ENCODE peak calls at places on chromosomes 2 and 18, in ten cellular contexts. D is neuronal stem cell; P is stimulated activated CD8-positive, alpha-beta memory T cell treated with anti-CD3 and anti-CD28 coated beads, Interleukin-12 subunit alpha, Interleukin-12 subunit beta, amount 100 ng/mL, for 4 hours; V is GM10248; R is NCI-H187 treated with DMSO at 0.1 percent for 48 hours; Z is M059J; T is left colon; B is heart left ventricle; K is activated CD4-positive, alpha-beta T cell treated with anti-CD3 and anti-CD28 coated beads for 4 hours; X is tibial artery. H is an unnamed sample.

GRCh38 chr2:68730828-68731227 is 3.8 kb upstream of the ARHGAP25 start:
- DNase-seq in D (no peak), P (no peak), V (no peak), R (no peak), Z (peak), T (no peak), B (no peak), K (no peak), X (no peak), H (no peak)

GRCh38 chr2:71720283-71720560 is 266.9 kb downstream of the DYSF start:
- DNase-seq in D (no peak), P (no peak), V (no peak), R (no peak), Z (peak), T (no peak), B (no peak), K (no peak), X (no peak), H (no peak)

GRCh38 chr18:62867521-62867920 is 152.2 kb downstream of the PHLPP1 start:
- DNase-seq in D (no peak), P (no peak), V (no peak), R (no peak), Z (no peak), T (no peak), B (no peak), K (no peak), X (no peak), H (no peak)

GRCh38 chr18:74291771-74292540 is at the start of gene CYB5A:
- DNase-seq in D (peak), P (peak), V (peak), R (peak), Z (peak), T (peak), B (peak), K (peak), X (peak), H (peak)

GRCh38 chr2:72579595-72580180 is 246.1 kb downstream of the EXOC6B start:
- DNase-seq in D (peak), P (no peak), V (peak), R (no peak), Z (peak), T (no peak), B (no peak), K (no peak), X (no peak), H (no peak)

GRCh38 chr2:162244559-162245031 is 1.4 kb upstream of the FAP start:
- DNase-seq in D (no peak), P (no peak), V (no peak), R (no peak), Z (peak), T (no peak), B (no peak), K (no peak), X (no peak), H (no peak)

GRCh38 chr2:219073413-219074129 is 12.8 kb upstream of the IHH start:
- DNase-seq in D (peak), P (no peak), V (peak), R (no peak), Z (peak), T (peak), B (no peak), K (no peak), X (no peak), H (no peak)

GRCh38 chr2:85649201-85650190 is 18.5 kb downstream of the SFTPB start:
- DNase-seq in D (no peak), P (no peak), V (no peak), R (no peak), Z (peak), T (no peak), B (no peak), K (no peak), X (no peak), H (no peak)